ENCODE peak calls at places on chromosomes 5 and 9, in eight cellular contexts. One of them, this sample, is unnamed. For H3K27me3, the result is how much of the 10 kb centered on the place peaks cover.

GRCh38 chr5:9766581-9766980 is 136.4 kb upstream of the TAS2R1 start:
- DNase-seq in cardiac muscle cell: peak
- DNase-seq in lung: no peak
- DNase-seq in endothelial cell of umbilical vein: no peak
- DNase-seq in GM23248: peak
- DNase-seq in H1: no peak
- DNase-seq in CD8-positive, alpha-beta T cell: no peak
- DNase-seq in ovary: no peak
- DNase-seq in this sample: no peak

GRCh38 chr5:61306531-61307195 is 25.4 kb upstream of the ZSWIM6 start:
- DNase-seq in cardiac muscle cell: peak
- DNase-seq in lung: no peak
- DNase-seq in endothelial cell of umbilical vein: no peak
- DNase-seq in GM23248: peak
- DNase-seq in H1: no peak
- DNase-seq in CD8-positive, alpha-beta T cell: no peak
- DNase-seq in ovary: no peak
- DNase-seq in this sample: no peak

GRCh38 chr5:98891591-98891990 is 37.2 kb downstream of the CHD1 start:
- DNase-seq in cardiac muscle cell: no peak
- DNase-seq in lung: no peak
- DNase-seq in endothelial cell of umbilical vein: no peak
- DNase-seq in GM23248: no peak
- DNase-seq in H1: no peak
- DNase-seq in CD8-positive, alpha-beta T cell: no peak
- DNase-seq in ovary: no peak
- DNase-seq in this sample: no peak

GRCh38 chr9:132239999-132240859 is 78.4 kb downstream of the NTNG2 start:
- DNase-seq in cardiac muscle cell: no peak
- DNase-seq in lung: no peak
- DNase-seq in endothelial cell of umbilical vein: no peak
- DNase-seq in GM23248: no peak
- DNase-seq in H1: no peak
- DNase-seq in CD8-positive, alpha-beta T cell: no peak
- DNase-seq in ovary: peak
- DNase-seq in this sample: no peak

GRCh38 chr5:33441241-33441844 is 578 bp downstream of the TARS1 start:
- DNase-seq in cardiac muscle cell: peak
- DNase-seq in lung: peak
- DNase-seq in endothelial cell of umbilical vein: no peak
- DNase-seq in GM23248: peak
- DNase-seq in H1: no peak
- DNase-seq in CD8-positive, alpha-beta T cell: no peak
- DNase-seq in ovary: peak
- DNase-seq in this sample: no peak

GRCh38 chr5:77133061-77133758 is 46.1 kb upstream of the ZBED3 start:
- DNase-seq in cardiac muscle cell: peak
- DNase-seq in lung: peak
- DNase-seq in endothelial cell of umbilical vein: peak
- DNase-seq in GM23248: peak
- DNase-seq in H1: no peak
- DNase-seq in CD8-positive, alpha-beta T cell: no peak
- DNase-seq in ovary: peak
- DNase-seq in this sample: peak

GRCh38 chr9:124771867-124772621 is 933 bp upstream of the NR6A1 start:
- DNase-seq in cardiac muscle cell: peak
- DNase-seq in lung: peak
- DNase-seq in endothelial cell of umbilical vein: peak
- DNase-seq in GM23248: peak
- DNase-seq in H1: no peak
- DNase-seq in CD8-positive, alpha-beta T cell: no peak
- DNase-seq in ovary: peak
- DNase-seq in this sample: no peak

GRCh38 chr5:89273289-89273688 is 390.3 kb upstream of the MEF2C start:
- DNase-seq in cardiac muscle cell: no peak
- DNase-seq in lung: no peak
- DNase-seq in endothelial cell of umbilical vein: no peak
- DNase-seq in GM23248: no peak
- DNase-seq in H1: no peak
- DNase-seq in CD8-positive, alpha-beta T cell: no peak
- DNase-seq in ovary: no peak
- DNase-seq in this sample: no peak

GRCh38 chr9:124818431-124819281 is 34.6 kb upstream of the WDR38 start:
- DNase-seq in cardiac muscle cell: no peak
- DNase-seq in lung: no peak
- DNase-seq in endothelial cell of umbilical vein: no peak
- DNase-seq in GM23248: peak
- DNase-seq in H1: no peak
- DNase-seq in CD8-positive, alpha-beta T cell: no peak
- DNase-seq in ovary: no peak
- DNase-seq in this sample: no peak

GRCh38 chr5:156326718-156327259 is at the start of gene SGCD:
- DNase-seq in cardiac muscle cell: peak
- DNase-seq in lung: no peak
- DNase-seq in endothelial cell of umbilical vein: peak
- DNase-seq in GM23248: peak
- DNase-seq in H1: no peak
- DNase-seq in CD8-positive, alpha-beta T cell: no peak
- DNase-seq in ovary: peak
- DNase-seq in this sample: peak

GRCh38 chr5:54292866-54293265 is 17.5 kb downstream of the ARL15 start:
- DNase-seq in cardiac muscle cell: no peak
- DNase-seq in lung: no peak
- DNase-seq in endothelial cell of umbilical vein: no peak
- DNase-seq in GM23248: no peak
- DNase-seq in H1: no peak
- DNase-seq in CD8-positive, alpha-beta T cell: no peak
- DNase-seq in ovary: no peak
- DNase-seq in this sample: no peak

DNA sequence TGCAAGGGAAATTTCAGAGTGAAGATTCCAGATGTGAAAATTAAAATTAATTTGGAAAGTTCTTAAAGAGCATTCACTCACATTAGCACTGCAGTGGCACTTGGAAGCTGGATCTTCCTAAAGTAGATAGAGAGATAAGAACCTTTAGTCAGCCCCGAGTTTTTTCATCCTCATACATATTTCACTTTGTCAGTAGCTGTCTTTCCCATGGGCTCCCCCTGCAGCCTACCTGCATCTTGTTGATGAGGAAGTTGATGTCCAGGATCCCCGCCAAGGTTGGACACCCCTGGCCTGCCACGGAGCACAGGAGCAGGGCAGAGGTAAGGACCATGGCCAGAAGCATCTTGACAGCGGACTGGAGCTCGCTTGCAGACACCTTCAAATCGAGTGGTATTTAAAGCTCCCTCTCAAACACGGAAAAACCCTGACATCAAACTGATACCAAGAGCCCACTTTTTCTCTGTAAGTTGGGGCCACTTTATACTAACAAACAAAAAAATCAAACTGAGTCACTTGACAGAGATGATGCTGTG is at the start of gene IL9:
- DNase-seq in cardiac muscle cell: no peak
- DNase-seq in lung: no peak
- DNase-seq in endothelial cell of umbilical vein: no peak
- DNase-seq in GM23248: no peak
- DNase-seq in H1: no peak
- DNase-seq in CD8-positive, alpha-beta T cell: no peak
- DNase-seq in ovary: no peak
- DNase-seq in this sample: no peak
- H3K27me3 ChIP-seq in cardiac muscle cell: under half
- H3K27me3 ChIP-seq in lung: under half
- H3K27me3 ChIP-seq in endothelial cell of umbilical vein: under half
- H3K27me3 ChIP-seq in GM23248: under half
- H3K27me3 ChIP-seq in H1: under half
- H3K27me3 ChIP-seq in CD8-positive, alpha-beta T cell: under half
- H3K27me3 ChIP-seq in ovary: under half
- H3K27me3 ChIP-seq in this sample: under half

GRCh38 chr5:147509710-147510651 is at the start of gene DPYSL3:
- DNase-seq in cardiac muscle cell: peak
- DNase-seq in lung: peak
- DNase-seq in endothelial cell of umbilical vein: peak
- DNase-seq in GM23248: peak
- DNase-seq in H1: peak
- DNase-seq in CD8-positive, alpha-beta T cell: no peak
- DNase-seq in ovary: peak
- DNase-seq in this sample: no peak
- H3K4me3 ChIP-seq in cardiac muscle cell: peak
- H3K4me3 ChIP-seq in lung: peak
- H3K4me3 ChIP-seq in endothelial cell of umbilical vein: peak
- H3K4me3 ChIP-seq in GM23248: peak
- H3K4me3 ChIP-seq in H1: peak
- H3K4me3 ChIP-seq in CD8-positive, alpha-beta T cell: no peak
- H3K4me3 ChIP-seq in ovary: peak
- H3K4me3 ChIP-seq in this sample: peak

GRCh38 chr9:98807811-98808195 is 333 bp downstream of the GALNT12 start:
- DNase-seq in cardiac muscle cell: no peak
- DNase-seq in lung: no peak
- DNase-seq in endothelial cell of umbilical vein: no peak
- DNase-seq in GM23248: peak
- DNase-seq in H1: no peak
- DNase-seq in CD8-positive, alpha-beta T cell: no peak
- DNase-seq in ovary: no peak
- DNase-seq in this sample: no peak

GRCh38 chr9:98807070-98807810 is at the start of gene GALNT12:
- DNase-seq in cardiac muscle cell: no peak
- DNase-seq in lung: no peak
- DNase-seq in endothelial cell of umbilical vein: no peak
- DNase-seq in GM23248: peak
- DNase-seq in H1: no peak
- DNase-seq in CD8-positive, alpha-beta T cell: peak
- DNase-seq in ovary: peak
- DNase-seq in this sample: no peak

GRCh38 chr9:98808879-98809278 is 1.4 kb downstream of the GALNT12 start:
- DNase-seq in cardiac muscle cell: no peak
- DNase-seq in lung: no peak
- DNase-seq in endothelial cell of umbilical vein: no peak
- DNase-seq in GM23248: no peak
- DNase-seq in H1: no peak
- DNase-seq in CD8-positive, alpha-beta T cell: no peak
- DNase-seq in ovary: no peak
- DNase-seq in this sample: no peak

GRCh38 chr9:98809311-98810105 is 2.0 kb downstream of the GALNT12 start:
- DNase-seq in cardiac muscle cell: peak
- DNase-seq in lung: no peak
- DNase-seq in endothelial cell of umbilical vein: no peak
- DNase-seq in GM23248: no peak
- DNase-seq in H1: no peak
- DNase-seq in CD8-positive, alpha-beta T cell: no peak
- DNase-seq in ovary: no peak
- DNase-seq in this sample: no peak

DNA sequence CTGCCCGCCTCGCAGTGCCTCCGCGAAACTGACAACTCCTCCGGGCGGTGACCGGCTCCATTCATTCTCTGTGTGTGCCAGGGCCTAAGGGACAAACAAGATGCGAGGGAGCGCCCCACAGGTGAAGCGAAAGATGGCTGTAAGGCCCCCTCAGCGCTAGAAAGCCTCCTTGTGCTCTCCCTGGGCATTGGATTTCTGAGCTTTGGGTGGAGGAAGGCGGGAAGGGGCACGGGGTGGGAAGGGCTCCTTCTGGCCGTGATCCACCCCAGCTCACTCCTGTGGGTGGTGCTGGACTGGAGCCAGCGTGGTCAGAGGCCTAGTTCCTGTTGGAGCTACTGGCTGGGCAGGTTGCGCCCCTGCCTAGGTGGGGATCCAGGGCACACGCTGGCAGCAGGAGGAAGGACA is 943 bp downstream of the GALNT12 start:
- DNase-seq in cardiac muscle cell: no peak
- DNase-seq in lung: peak
- DNase-seq in endothelial cell of umbilical vein: no peak
- DNase-seq in GM23248: peak
- DNase-seq in H1: no peak
- DNase-seq in CD8-positive, alpha-beta T cell: no peak
- DNase-seq in ovary: no peak
- DNase-seq in this sample: no peak
- H3K27me3 ChIP-seq in cardiac muscle cell: under half
- H3K27me3 ChIP-seq in lung: under half
- H3K27me3 ChIP-seq in endothelial cell of umbilical vein: under half
- H3K27me3 ChIP-seq in GM23248: under half
- H3K27me3 ChIP-seq in H1: under half
- H3K27me3 ChIP-seq in CD8-positive, alpha-beta T cell: under half
- H3K27me3 ChIP-seq in ovary: under half
- H3K27me3 ChIP-seq in this sample: under half

GRCh38 chr5:31640573-31640972 is 1.6 kb downstream of the PDZD2 start:
- DNase-seq in cardiac muscle cell: no peak
- DNase-seq in lung: no peak
- DNase-seq in endothelial cell of umbilical vein: no peak
- DNase-seq in GM23248: no peak
- DNase-seq in H1: no peak
- DNase-seq in CD8-positive, alpha-beta T cell: no peak
- DNase-seq in ovary: no peak
- DNase-seq in this sample: no peak
- H3K4me3 ChIP-seq in cardiac muscle cell: no peak
- H3K4me3 ChIP-seq in lung: no peak
- H3K4me3 ChIP-seq in endothelial cell of umbilical vein: no peak
- H3K4me3 ChIP-seq in GM23248: no peak
- H3K4me3 ChIP-seq in H1: peak
- H3K4me3 ChIP-seq in CD8-positive, alpha-beta T cell: no peak
- H3K4me3 ChIP-seq in ovary: no peak
- H3K4me3 ChIP-seq in this sample: no peak

GRCh38 chr9:136132500-136133050 is 13.9 kb upstream of the TMEM250 start:
- DNase-seq in cardiac muscle cell: no peak
- DNase-seq in lung: no peak
- DNase-seq in endothelial cell of umbilical vein: no peak
- DNase-seq in GM23248: no peak
- DNase-seq in H1: no peak
- DNase-seq in CD8-positive, alpha-beta T cell: no peak
- DNase-seq in ovary: no peak
- DNase-seq in this sample: no peak
- H3K27me3 ChIP-seq in cardiac muscle cell: under half
- H3K27me3 ChIP-seq in lung: under half
- H3K27me3 ChIP-seq in endothelial cell of umbilical vein: under half
- H3K27me3 ChIP-seq in GM23248: half or more
- H3K27me3 ChIP-seq in H1: under half
- H3K27me3 ChIP-seq in CD8-positive, alpha-beta T cell: under half
- H3K27me3 ChIP-seq in ovary: under half
- H3K27me3 ChIP-seq in this sample: under half